ENCODE peak calls at places on chromosomes 3 and 15, in six cellular contexts. L is GM12891, U is K562, P is HepG2, J is GM12878, V is H1. C is an unnamed sample.

GRCh38 chr3:79490165-79491028 is 277.4 kb downstream of the ROBO1 start:
- DNase-seq in P (no peak), J (no peak), V (no peak), U (no peak), L (no peak), C (no peak)

GRCh38 chr3:109268181-109268580 is 48.1 kb downstream of the DPPA2 start:
- DNase-seq in U (no peak), P (no peak), V (no peak), J (no peak), L (no peak), C (no peak)

GRCh38 chr3:108404409-108404808 is 106.0 kb downstream of the MYH15 start:
- DNase-seq in L (no peak), J (no peak), U (no peak), V (no peak), P (no peak), C (no peak)

GRCh38 chr3:194269610-194270145 is 81.5 kb downstream of the CPN2 start:
- DNase-seq in L (no peak), J (no peak), U (peak), P (no peak), V (peak), C (no peak)

GRCh38 chr3:127043731-127044510 is 61.0 kb downstream of the PLXNA1 start:
- DNase-seq in L (no peak), J (no peak), U (no peak), V (no peak), P (no peak), C (no peak)

GRCh38 chr3:15305366-15305844 is 27.0 kb downstream of the SH3BP5 start:
- DNase-seq in J (no peak), P (no peak), U (peak), V (no peak), L (no peak), C (no peak)

GRCh38 chr3:133883657-133884546 is 11.8 kb downstream of the RAB6B start:
- DNase-seq in U (no peak), J (no peak), P (no peak), V (no peak), L (no peak), C (no peak)

GRCh38 chr3:14837864-14838263 is 19.1 kb downstream of the FGD5 start:
- DNase-seq in U (no peak), J (no peak), P (no peak), L (no peak), V (no peak), C (no peak)

GRCh38 chr3:126498936-126499335 is 18.6 kb downstream of the UROC1 start:
- DNase-seq in U (no peak), J (no peak), V (no peak), P (peak), L (no peak), C (no peak)

GRCh38 chr15:82540984-82541431 is 751 bp upstream of the RPS17 start:
- DNase-seq in V (no peak), P (no peak), J (no peak), L (peak), U (peak), C (peak)

GRCh38 chr3:97971679-97972567 is at the start of gene RIOX2:
- DNase-seq in P (peak), L (peak), V (no peak), U (peak), J (peak), C (peak)
- TF ChIP-seq POLR2A in P (peak), L (peak), V (no peak), U (peak), J (peak), C (peak)

GRCh38 chr3:170033489-170033888 is 4.3 kb upstream of the GPR160 start:
- DNase-seq in U (no peak), L (no peak), V (no peak), P (no peak), J (no peak), C (no peak)
- TF ChIP-seq TAF1 in U (no peak), L (no peak), V (no peak), P (no peak), J (no peak), C (no peak)

DNA sequence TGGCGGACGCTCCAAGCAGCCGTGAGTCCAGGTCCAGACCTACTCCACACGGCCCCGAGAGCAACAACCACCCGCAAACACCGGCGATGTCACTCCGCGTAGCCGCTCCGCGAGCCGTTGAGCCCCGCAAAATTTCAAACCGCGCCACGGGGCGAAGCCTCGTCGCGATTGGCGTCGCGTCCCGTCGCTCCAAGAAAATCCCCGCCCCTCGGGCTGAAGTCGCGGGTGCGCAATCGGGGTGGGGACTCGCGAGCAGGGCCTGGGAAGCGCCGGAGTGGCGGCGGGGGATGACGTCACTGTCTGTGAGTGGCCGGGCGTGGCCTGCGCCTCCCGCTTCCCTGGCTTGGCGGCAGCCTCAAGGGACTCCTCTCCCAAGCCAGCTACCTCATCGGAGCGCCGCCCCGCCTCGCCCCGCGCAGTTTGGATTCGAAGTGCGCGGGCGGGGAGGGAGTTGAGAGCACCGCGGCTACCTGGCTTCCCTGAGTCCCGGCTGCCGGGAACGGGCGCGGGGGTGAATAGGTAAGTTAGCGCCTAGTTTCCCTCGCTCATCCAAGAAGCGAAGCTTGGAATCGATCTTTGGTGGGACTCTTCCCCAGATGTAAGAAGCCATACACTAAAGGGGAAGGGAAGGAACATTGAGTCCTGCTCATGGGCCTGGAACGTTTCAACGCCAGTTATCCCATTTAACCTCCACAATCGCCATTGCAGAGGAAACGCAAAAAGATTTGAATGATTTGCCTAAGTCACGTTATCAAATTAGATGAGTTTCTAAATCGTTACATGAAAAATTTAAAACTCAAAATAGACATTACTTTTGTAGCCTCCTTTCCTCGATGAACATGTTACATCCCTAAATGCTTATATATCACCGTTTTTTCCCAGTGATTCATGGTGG is at the start of gene PRC1:
- DNase-seq in V (peak), L (peak), P (peak), J (peak), U (peak), C (peak)
- TF ChIP-seq POLR2A in V (peak), L (peak), P (peak), J (peak), U (peak), C (peak)

DNA sequence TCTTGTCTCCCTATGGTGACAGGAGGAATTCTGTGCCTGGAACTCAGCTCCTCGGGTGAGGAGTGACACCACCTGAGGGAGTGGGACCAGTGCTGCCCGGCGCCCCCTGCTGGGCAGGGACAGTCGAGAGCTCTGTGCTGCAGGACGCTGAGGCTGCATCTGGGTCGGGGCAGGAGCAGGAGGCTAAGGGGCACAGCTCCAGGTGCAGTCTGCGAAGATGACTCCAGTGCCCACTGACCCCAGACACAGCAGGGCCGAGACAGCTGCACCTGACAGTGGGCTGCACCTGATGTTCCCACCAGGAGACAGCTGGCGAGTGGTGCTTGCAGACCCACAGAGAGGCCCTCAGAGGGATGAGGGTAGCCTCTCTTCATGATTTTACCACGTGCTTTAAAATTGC is 152.9 kb downstream of the ATP10A start:
- DNase-seq in P (peak), V (peak), L (peak), J (no peak), U (peak), C (peak)
- TF ChIP-seq TAF1 in P (no peak), V (no peak), L (no peak), J (no peak), U (no peak), C (no peak)

GRCh38 chr3:12994607-12995388 is 78.4 kb downstream of the IQSEC1 start:
- DNase-seq in V (peak), L (peak), J (no peak), P (peak), U (peak), C (peak)
- TF ChIP-seq POLR2A in V (no peak), L (no peak), J (peak), P (peak), U (peak), C (peak)

GRCh38 chr3:42655980-42656679 is 2.6 kb downstream of the ZBTB47 start:
- DNase-seq in P (no peak), V (no peak), L (no peak), U (no peak), J (no peak), C (no peak)
- TF ChIP-seq TAF1 in P (no peak), V (no peak), L (no peak), U (no peak), J (no peak), C (no peak)

GRCh38 chr3:49859576-49860305 is 3.4 kb upstream of the TRAIP start:
- DNase-seq in U (no peak), P (no peak), V (no peak), J (no peak), L (no peak), C (no peak)

GRCh38 chr3:49855662-49856061 is 702 bp downstream of the TRAIP start:
- DNase-seq in V (no peak), L (no peak), J (no peak), U (no peak), P (no peak), C (no peak)

DNA sequence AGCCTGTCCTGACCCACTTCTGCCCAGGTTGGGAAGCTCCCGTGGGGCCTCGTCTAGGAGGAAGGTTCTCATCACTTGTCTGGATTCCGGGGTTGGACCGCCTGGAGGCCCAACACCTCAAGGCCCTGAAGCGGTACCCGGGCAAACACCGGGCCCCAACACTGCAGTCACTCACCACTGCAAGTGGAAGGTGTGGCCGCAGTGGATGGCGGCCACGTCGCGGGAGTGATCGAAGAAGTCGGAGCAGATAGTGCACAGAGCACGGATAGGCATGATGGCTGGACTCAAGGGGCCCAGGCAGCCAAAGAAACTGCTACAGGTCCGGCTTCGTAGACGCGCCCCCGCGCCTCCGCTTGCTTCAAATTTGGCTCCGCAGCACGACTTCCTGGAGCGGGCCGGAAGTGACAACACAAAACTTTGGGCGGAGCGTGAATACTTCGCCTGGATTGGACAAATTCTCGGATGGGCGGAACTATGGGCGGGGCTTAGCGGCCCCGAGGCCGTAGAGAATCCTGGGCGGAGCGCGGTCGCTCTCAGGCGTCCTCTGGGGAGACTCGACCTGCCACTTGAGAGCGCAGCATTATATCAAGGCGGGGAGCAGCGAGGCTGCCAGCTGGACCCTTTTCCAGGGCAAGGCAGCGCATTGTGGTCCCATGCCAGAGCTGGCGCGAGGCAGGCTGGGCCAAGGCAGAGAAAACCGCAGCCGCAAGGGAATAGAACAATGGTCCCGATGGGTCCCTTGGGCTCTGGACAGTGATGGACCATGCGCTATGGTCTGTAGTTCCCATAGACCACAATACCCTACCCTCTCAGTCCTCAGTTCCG is at the start of gene TRAIP:
- DNase-seq in V (peak), J (peak), L (peak), P (peak), U (peak), C (peak)
- TF ChIP-seq POLR2A in V (peak), J (peak), L (peak), P (peak), U (peak), C (peak)

GRCh38 chr15:58401991-58402649 is 29.7 kb upstream of the LIPC start:
- DNase-seq in J (no peak), P (no peak), V (no peak), L (no peak), U (no peak), C (no peak)
- TF ChIP-seq TAF1 in J (no peak), P (no peak), V (no peak), L (no peak), U (no peak), C (no peak)

GRCh38 chr3:43105597-43106292 is at the start of gene POMGNT2:
- DNase-seq in L (peak), U (peak), P (peak), J (peak), V (peak), C (peak)
- TF ChIP-seq POLR2A in L (no peak), U (no peak), P (peak), J (no peak), V (peak), C (no peak)

C was measured in GM12892.